ENCODE peak calls at places on chromosome 9, in nine cellular contexts. J, C, R, L, T, Q, P, S and U are unnamed samples.

GRCh38 chr9:113635586-113635985 is 172.1 kb downstream of the RGS3 start:
- DNase-seq in J (peak), C (no peak), R (no peak), L (no peak), T (no peak), Q (no peak), P (no peak), S (no peak), U (no peak)

GRCh38 chr9:76828462-76828861 is 64.2 kb downstream of the PCA3 start:
- DNase-seq in J (no peak), C (peak), R (no peak), L (no peak), T (no peak), Q (no peak), P (no peak), S (no peak), U (no peak)

GRCh38 chr9:98786750-98787510 is 9.4 kb downstream of the ANKS6 start:
- DNase-seq in J (no peak), C (no peak), R (no peak), L (no peak), T (no peak), Q (no peak), P (no peak), S (peak), U (no peak)

GRCh38 chr9:34430843-34431437 is 27.4 kb downstream of the FAM219A start:
- DNase-seq in J (no peak), C (peak), R (no peak), L (peak), T (peak), Q (peak), P (peak), S (peak), U (peak)

GRCh38 chr9:41229408-41230401 is 40.6 kb upstream of the ZNG1F start:
- DNase-seq in J (peak), C (peak), R (no peak), L (peak), T (no peak), Q (peak), P (peak), S (peak), U (peak)

GRCh38 chr9:89022902-89023301 is 31.6 kb downstream of the S1PR3 start:
- DNase-seq in J (no peak), C (peak), R (no peak), L (peak), T (no peak), Q (no peak), P (no peak), S (no peak), U (peak)

GRCh38 chr9:15136646-15137045 is 170.4 kb downstream of the TTC39B start:
- DNase-seq in J (no peak), C (peak), R (no peak), L (no peak), T (no peak), Q (peak), P (no peak), S (peak), U (no peak)

GRCh38 chr9:105044458-105044857 is 116.5 kb upstream of the ABCA1 start:
- DNase-seq in J (no peak), C (no peak), R (no peak), L (no peak), T (no peak), Q (no peak), P (no peak), S (no peak), U (no peak)

GRCh38 chr9:134791009-134791408 is 89.6 kb upstream of the FCN2 start:
- DNase-seq in J (no peak), C (no peak), R (no peak), L (no peak), T (no peak), Q (no peak), P (no peak), S (no peak), U (no peak)

GRCh38 chr9:127561491-127562270 is 50.4 kb upstream of the STXBP1 start:
- DNase-seq in J (peak), C (peak), R (peak), L (peak), T (peak), Q (peak), P (no peak), S (peak), U (peak)

GRCh38 chr9:119667163-119667562 is 297.9 kb upstream of the BRINP1 start:
- DNase-seq in J (no peak), C (no peak), R (no peak), L (no peak), T (no peak), Q (no peak), P (no peak), S (no peak), U (no peak)

GRCh38 chr9:79308012-79308411 is 263.8 kb upstream of the TLE4 start:
- DNase-seq in J (no peak), C (no peak), R (no peak), L (no peak), T (no peak), Q (no peak), P (no peak), S (no peak), U (no peak)

GRCh38 chr9:73470766-73471165 is 319.1 kb downstream of the ANXA1 start:
- DNase-seq in J (no peak), C (no peak), R (no peak), L (no peak), T (no peak), Q (no peak), P (no peak), S (no peak), U (no peak)

GRCh38 chr9:35560625-35561337 is 44.3 kb upstream of the TESK1 start:
- DNase-seq in J (no peak), C (no peak), R (no peak), L (no peak), T (peak), Q (no peak), P (no peak), S (no peak), U (no peak)

GRCh38 chr9:129054163-129054851 is 17.9 kb downstream of the MIGA2 start:
- DNase-seq in J (no peak), C (no peak), R (no peak), L (no peak), T (no peak), Q (no peak), P (no peak), S (no peak), U (no peak)

GRCh38 chr9:75889977-75890540 is 414 bp upstream of the PCSK5 start:
- DNase-seq in J (no peak), C (peak), R (no peak), L (peak), T (peak), Q (peak), P (no peak), S (peak), U (no peak)

GRCh38 chr9:107016383-107016782 is 153.4 kb downstream of the ZNF462 start:
- DNase-seq in J (no peak), C (no peak), R (no peak), L (no peak), T (no peak), Q (no peak), P (no peak), S (peak), U (no peak)

GRCh38 chr9:34546834-34547827 is 24.3 kb upstream of the ENHO start:
- DNase-seq in J (peak), C (peak), R (peak), L (peak), T (peak), Q (peak), P (no peak), S (peak), U (peak)

GRCh38 chr9:10045598-10045997 is 567.2 kb downstream of the PTPRD start:
- DNase-seq in J (no peak), C (peak), R (no peak), L (no peak), T (no peak), Q (peak), P (no peak), S (peak), U (peak)

GRCh38 chr9:9061599-9061998 is 1262.0 kb upstream of the DMAC1 start:
- DNase-seq in J (no peak), C (no peak), R (no peak), L (no peak), T (no peak), Q (no peak), P (no peak), S (no peak), U (no peak)

GRCh38 chr9:89357331-89358197 is 39.3 kb downstream of the SECISBP2 start:
- DNase-seq in J (no peak), C (no peak), R (no peak), L (no peak), T (no peak), Q (no peak), P (no peak), S (no peak), U (no peak)

GRCh38 chr9:17734674-17735073 is 155.8 kb downstream of the SH3GL2 start:
- DNase-seq in J (no peak), C (no peak), R (no peak), L (no peak), T (no peak), Q (no peak), P (no peak), S (no peak), U (no peak)

GRCh38 chr9:7239708-7240107 is 481.9 kb downstream of the KDM4C start:
- DNase-seq in J (no peak), C (no peak), R (no peak), L (no peak), T (no peak), Q (no peak), P (no peak), S (no peak), U (no peak)

GRCh38 chr9:72903103-72903502 is 49.8 kb downstream of the ALDH1A1 start:
- DNase-seq in J (no peak), C (no peak), R (no peak), L (no peak), T (no peak), Q (no peak), P (no peak), S (no peak), U (no peak)

GRCh38 chr9:7119612-7120011 is 361.8 kb downstream of the KDM4C start:
- DNase-seq in J (no peak), C (no peak), R (no peak), L (no peak), T (no peak), Q (no peak), P (no peak), S (no peak), U (no peak)

GRCh38 chr9:88947581-88948573 is 43.4 kb upstream of the S1PR3 start:
- DNase-seq in J (no peak), C (peak), R (no peak), L (no peak), T (no peak), Q (no peak), P (no peak), S (peak), U (peak)

GRCh38 chr9:28915256-28915930 is 1342.1 kb upstream of the C9orf72 start:
- DNase-seq in J (no peak), C (no peak), R (no peak), L (no peak), T (no peak), Q (peak), P (no peak), S (peak), U (no peak)

GRCh38 chr9:113738506-113738897 is 137.6 kb upstream of the ZNF618 start:
- DNase-seq in J (no peak), C (no peak), R (no peak), L (no peak), T (no peak), Q (peak), P (no peak), S (no peak), U (no peak)

GRCh38 chr9:32384002-32384363 is 460 bp upstream of the ACO1 start:
- DNase-seq in J (no peak), C (no peak), R (no peak), L (no peak), T (no peak), Q (no peak), P (no peak), S (no peak), U (no peak)

GRCh38 chr9:85172001-85172978 is 502.8 kb downstream of the NTRK2 start:
- DNase-seq in J (no peak), C (peak), R (no peak), L (no peak), T (no peak), Q (no peak), P (no peak), S (peak), U (peak)

GRCh38 chr9:81689343-81690175 is at the start of gene TLE1:
- DNase-seq in J (peak), C (peak), R (peak), L (peak), T (peak), Q (peak), P (peak), S (peak), U (peak)

GRCh38 chr9:123058834-123059233 is 25.4 kb downstream of the GPR21 start:
- DNase-seq in J (no peak), C (no peak), R (no peak), L (no peak), T (no peak), Q (peak), P (no peak), S (peak), U (peak)

GRCh38 chr9:114449236-114449635 is 56.0 kb downstream of the WHRN start:
- DNase-seq in J (no peak), C (no peak), R (no peak), L (no peak), T (no peak), Q (no peak), P (no peak), S (no peak), U (no peak)

GRCh38 chr9:89664896-89665329 is 60.1 kb downstream of the GADD45G start:
- DNase-seq in J (peak), C (no peak), R (no peak), L (no peak), T (no peak), Q (no peak), P (no peak), S (peak), U (no peak)

GRCh38 chr9:124480621-124480981 is 26.6 kb downstream of the NR5A1 start:
- DNase-seq in J (no peak), C (peak), R (peak), L (no peak), T (peak), Q (peak), P (peak), S (peak), U (peak)

GRCh38 chr9:113999256-114000062 is 78.6 kb downstream of the AMBP start:
- DNase-seq in J (peak), C (peak), R (no peak), L (peak), T (no peak), Q (no peak), P (no peak), S (no peak), U (no peak)

GRCh38 chr9:138009456-138010273 is 132.1 kb downstream of the CACNA1B start:
- DNase-seq in J (peak), C (no peak), R (no peak), L (no peak), T (peak), Q (no peak), P (no peak), S (no peak), U (no peak)

GRCh38 chr9:21028476-21028875 is 3.0 kb downstream of the HACD4 start:
- DNase-seq in J (no peak), C (no peak), R (no peak), L (no peak), T (no peak), Q (no peak), P (no peak), S (no peak), U (peak)

GRCh38 chr9:13001989-13002580 is 227.3 kb downstream of the LURAP1L start:
- DNase-seq in J (no peak), C (no peak), R (no peak), L (no peak), T (no peak), Q (no peak), P (no peak), S (no peak), U (no peak)
- H3K4me3 ChIP-seq in J (no peak), C (no peak), R (no peak), L (no peak), T (no peak), Q (no peak), P (no peak), S (no peak), U (no peak)

DNA sequence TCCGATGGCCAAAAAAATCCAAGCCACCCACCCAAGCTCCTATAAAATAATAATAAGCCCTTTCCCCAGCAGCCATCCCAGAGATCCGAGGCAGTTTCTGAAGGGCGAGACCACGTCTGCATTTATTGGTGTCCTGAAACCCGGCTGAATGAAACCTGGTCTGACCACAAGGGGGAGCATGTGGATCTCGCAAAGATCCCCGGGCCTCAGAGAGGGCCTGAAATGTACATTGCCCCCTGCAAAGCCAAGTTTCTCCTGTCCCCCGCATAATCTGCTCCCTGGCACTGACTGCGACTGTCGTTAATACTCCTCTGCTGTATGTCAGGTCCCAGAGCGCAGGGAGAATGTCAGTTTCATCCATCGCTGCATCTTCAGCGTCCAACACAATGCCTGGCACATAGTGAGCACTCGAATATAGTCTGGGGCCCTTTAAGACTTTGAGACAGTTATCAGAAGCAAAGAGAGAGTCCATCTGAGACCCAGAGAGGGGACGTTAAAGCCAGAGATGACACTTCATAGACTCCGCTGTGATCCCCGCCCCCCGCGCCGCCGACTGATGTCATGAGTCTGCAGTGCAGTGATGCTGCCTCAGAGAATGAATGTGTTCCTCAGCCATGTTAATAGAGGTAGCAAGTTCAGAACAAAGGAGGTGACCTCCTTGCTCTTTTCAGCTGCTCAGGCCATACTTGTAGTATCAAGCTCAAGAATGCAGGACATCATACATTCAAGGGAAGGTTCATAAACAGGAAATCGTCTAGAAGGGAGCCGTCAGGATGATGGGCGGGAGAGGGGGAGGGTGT is 74.5 kb upstream of the BARHL1 start:
- DNase-seq in J (peak), C (peak), R (peak), L (peak), T (peak), Q (peak), P (no peak), S (peak), U (peak)
- TF ChIP-seq CTCF in J (peak), C (peak), R (peak), L (peak), T (peak), Q (peak), P (peak), S (peak), U (peak)

DNA sequence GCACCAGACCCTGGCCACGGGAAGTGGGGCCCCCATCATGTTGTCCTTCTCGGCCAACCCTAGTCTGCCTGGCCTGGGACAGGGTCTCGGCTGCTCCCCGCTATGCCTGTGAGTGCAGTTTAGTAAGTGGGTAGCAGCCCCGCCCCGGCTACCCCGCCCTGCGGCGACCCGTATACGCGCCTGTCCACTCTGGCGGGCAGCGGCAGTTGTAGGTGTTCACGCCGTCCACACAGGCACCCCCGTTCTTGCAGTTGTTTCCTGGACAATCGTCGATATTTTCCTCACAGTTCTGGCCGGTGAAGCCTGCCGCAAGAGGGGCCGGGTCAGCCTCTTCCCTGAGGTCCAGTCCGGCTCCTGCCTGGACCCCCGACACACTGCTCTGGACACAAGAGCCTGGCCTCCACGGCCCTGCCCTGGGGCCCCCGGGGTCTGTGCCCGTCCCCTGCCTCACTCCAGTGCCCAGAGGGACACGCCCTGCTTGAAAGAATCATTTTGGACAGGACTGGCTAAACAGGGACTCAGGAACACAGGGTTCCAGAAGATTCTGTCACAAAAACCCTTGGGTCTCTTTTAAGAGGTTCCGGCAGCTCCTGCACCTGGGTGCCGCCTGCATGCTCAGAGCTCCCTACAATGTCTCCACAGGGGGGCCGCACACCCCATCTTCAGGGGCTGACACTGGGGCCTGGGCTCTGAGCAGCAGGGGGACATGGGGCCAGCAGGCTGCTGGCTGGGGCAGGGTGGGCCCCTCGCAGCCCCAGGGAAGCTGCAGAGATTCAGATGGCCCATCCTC is 26.4 kb downstream of the NOTCH1 start:
- DNase-seq in J (no peak), C (no peak), R (no peak), L (no peak), T (no peak), Q (no peak), P (no peak), S (no peak), U (no peak)
- H3K4me3 ChIP-seq in J (no peak), C (no peak), R (no peak), L (no peak), T (no peak), Q (no peak), P (no peak), S (no peak), U (no peak)

DNA sequence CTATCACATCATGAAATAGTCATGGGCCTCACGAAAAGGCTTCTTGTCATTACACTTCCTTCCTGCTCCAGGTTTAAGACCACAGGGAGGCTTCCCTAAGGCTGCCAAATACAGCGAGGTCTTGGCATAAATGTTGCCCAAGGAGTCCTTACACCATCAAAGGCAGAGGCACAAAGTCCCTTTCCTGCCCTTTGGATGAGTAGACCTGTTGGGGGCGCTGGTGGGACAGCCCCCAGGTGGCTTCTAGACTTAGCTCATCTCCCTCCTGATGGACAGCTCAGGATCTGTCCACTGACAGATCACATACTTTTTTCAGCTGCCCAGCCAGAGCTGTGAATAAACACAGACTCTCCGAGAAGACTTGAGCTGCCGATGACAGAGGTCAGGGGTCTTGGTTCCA is 15.5 kb upstream of the MEGF9 start:
- DNase-seq in J (no peak), C (peak), R (no peak), L (no peak), T (no peak), Q (peak), P (no peak), S (peak), U (no peak)
- TF ChIP-seq CTCF in J (no peak), C (peak), R (peak), L (no peak), T (no peak), Q (no peak), P (peak), S (no peak), U (peak)

GRCh38 chr9:97711223-97711626 is 14.1 kb upstream of the XPA start:
- DNase-seq in J (no peak), C (no peak), R (no peak), L (no peak), T (no peak), Q (no peak), P (no peak), S (no peak), U (no peak)
- H3K4me3 ChIP-seq in J (no peak), C (no peak), R (no peak), L (no peak), T (no peak), Q (no peak), P (no peak), S (no peak), U (no peak)